ENCODE peak calls at places on chromosomes 6 and 20, in eight cellular contexts. U is A673, S is prostate gland, M is tibial artery, C is right lobe of liver, T is kidney, B is psoas muscle, V is GM23338. I is an unnamed sample.

GRCh38 chr6:41049955-41050354 is 3.0 kb upstream of the APOBEC2 start:
- DNase-seq in U (no peak), S (no peak), M (no peak), C (no peak), T (no peak), B (no peak), V (no peak), I (no peak)

GRCh38 chr6:19691465-19692167 is 145.6 kb upstream of the ID4 start:
- DNase-seq in U (peak; percentile 33), S (no peak), M (peak; percentile 24), C (no peak), T (peak; percentile 73), B (no peak), V (peak; percentile 88), I (peak; percentile 7)

GRCh38 chr6:18171861-18172260 is 16.6 kb downstream of the KDM1B start:
- DNase-seq in U (no peak), S (no peak), M (no peak), C (no peak), T (no peak), B (no peak), V (no peak), I (no peak)

GRCh38 chr6:48990746-48991145 is 472.3 kb downstream of the MMUT start:
- DNase-seq in U (no peak), S (no peak), M (no peak), C (no peak), T (peak; percentile 28), B (no peak), V (no peak), I (no peak)

GRCh38 chr6:163630575-163630974 is 216.1 kb downstream of the QKI start:
- DNase-seq in U (no peak), S (no peak), M (no peak), C (no peak), T (no peak), B (no peak), V (no peak), I (peak; percentile 5)

GRCh38 chr6:55652429-55652828 is 73.4 kb upstream of the HMGCLL1 start:
- DNase-seq in U (no peak), S (no peak), M (no peak), C (no peak), T (no peak), B (no peak), V (no peak), I (no peak)

GRCh38 chr20:47181056-47181862 is 175.2 kb downstream of the ZMYND8 start:
- DNase-seq in U (peak; percentile 65), S (peak; percentile 17), M (no peak), C (no peak), T (no peak), B (no peak), V (peak; percentile 83), I (peak; percentile 85)

GRCh38 chr6:131258816-131259476 is 123.7 kb downstream of the AKAP7 start:
- DNase-seq in U (no peak), S (no peak), M (no peak), C (no peak), T (peak; percentile 63), B (no peak), V (no peak), I (peak; percentile 42)

GRCh38 chr6:98576811-98577210 is 257.6 kb upstream of the POU3F2 start:
- DNase-seq in U (no peak), S (no peak), M (no peak), C (no peak), T (no peak), B (no peak), V (no peak), I (no peak)

GRCh38 chr20:3316131-3316530 is 77.1 kb upstream of the SLC4A11 start:
- DNase-seq in U (no peak), S (no peak), M (peak; percentile 52), C (no peak), T (no peak), B (no peak), V (no peak), I (no peak)

GRCh38 chr6:128209771-128210170 is 308.9 kb upstream of the THEMIS start:
- DNase-seq in U (no peak), S (no peak), M (no peak), C (no peak), T (no peak), B (no peak), V (no peak), I (peak; percentile 87)

GRCh38 chr6:43074847-43075741 is 1.0 kb upstream of the PTK7 start:
- DNase-seq in U (peak; percentile 54), S (no peak), M (no peak), C (no peak), T (peak; percentile 82), B (no peak), V (peak; percentile 45), I (peak; percentile 96)

GRCh38 chr6:43075791-43076092 is 372 bp upstream of the PTK7 start:
- DNase-seq in U (no peak), S (no peak), M (no peak), C (no peak), T (no peak), B (no peak), V (no peak), I (no peak)

DNA sequence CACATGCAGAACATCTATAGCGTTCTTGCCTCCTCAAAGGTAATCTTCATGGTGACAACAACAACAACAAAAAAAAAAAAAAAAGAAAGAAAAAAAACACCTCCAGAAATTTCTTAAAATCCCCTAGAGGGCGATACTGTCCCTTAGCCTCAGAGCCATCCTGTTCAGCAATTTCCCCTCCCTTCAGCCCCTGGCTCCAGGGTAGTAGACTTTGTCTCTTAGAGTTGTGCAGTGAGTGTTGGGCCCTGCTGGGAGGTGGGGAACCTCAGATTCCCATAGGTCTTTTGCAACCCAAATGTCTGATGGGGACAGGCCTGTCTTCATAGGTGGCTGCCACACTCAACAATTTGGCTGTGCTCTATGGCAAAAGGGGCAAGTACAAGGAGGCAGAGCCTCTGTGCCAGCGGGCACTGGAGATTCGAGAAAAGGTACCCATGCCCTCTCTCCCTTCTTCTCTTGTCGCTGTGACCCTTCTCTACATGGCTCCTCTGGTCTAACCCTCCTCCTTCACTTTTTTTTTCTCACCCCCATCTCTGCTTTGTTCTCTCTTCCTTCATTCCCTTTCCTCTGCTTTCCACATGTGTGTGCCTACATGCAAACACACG is 6.0 kb upstream of the PTK7 start:
- DNase-seq in U (peak; percentile 77), S (no peak), M (no peak), C (no peak), T (no peak), B (no peak), V (peak; percentile 90), I (peak; percentile 89)
- TF ChIP-seq CTCF in U (peak; percentile 75), S (peak; percentile 29), M (no peak), C (no peak), T (peak; percentile 20), B (peak; percentile 11), V (peak; percentile 76), I (peak; percentile 80)

DNA sequence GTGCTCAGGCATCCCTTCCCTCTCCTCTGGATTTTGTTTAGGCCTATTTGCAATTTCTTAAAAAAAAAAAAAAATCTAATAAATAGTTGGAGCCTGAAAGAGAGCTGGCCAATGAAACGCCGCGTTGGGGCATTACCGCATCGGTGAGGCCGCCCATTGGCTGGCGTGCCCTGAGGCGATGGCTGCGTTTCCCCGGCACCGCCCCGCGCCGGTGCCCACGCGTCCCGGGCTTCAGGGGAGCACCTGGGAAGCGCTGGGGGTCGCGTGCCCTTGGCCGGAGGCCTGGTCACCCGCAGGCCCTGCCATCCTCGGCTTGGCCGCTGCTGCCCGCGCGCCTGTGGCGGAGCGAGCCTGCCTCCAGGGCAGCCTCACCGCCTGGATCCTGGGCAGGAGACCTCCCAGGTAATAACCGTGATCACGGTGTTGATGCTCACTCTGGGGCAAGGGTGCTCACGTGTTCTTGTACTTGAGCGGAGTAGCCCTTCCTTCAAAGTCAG is 155.4 kb downstream of the NRN1 start:
- DNase-seq in U (peak; percentile 59), S (peak; percentile 26), M (no peak), C (no peak), T (peak; percentile 80), B (peak; percentile 41), V (peak; percentile 91), I (peak; percentile 30)
- H3K4me3 ChIP-seq in U (peak overlapping the region; percentile 25), S (peak overlapping the region; percentile 30), M (peak overlapping the region; percentile 22), C (no peak overlapping the region), T (peak overlapping the region; percentile 23), B (peak overlapping the region; percentile 57), V (peak overlapping the region; percentile 42), I (peak overlapping the region; percentile 42)

GRCh38 chr6:143962644-143962929 is 45.5 kb downstream of the PLAGL1 start:
- DNase-seq in U (peak; percentile 40), S (no peak), M (no peak), C (no peak), T (no peak), B (peak; percentile 12), V (peak; percentile 86), I (peak; percentile 64)
- TF ChIP-seq CTCF in U (no peak), S (no peak), M (no peak), C (no peak), T (no peak), B (peak; percentile 20), V (peak; percentile 33), I (peak; percentile 55)

GRCh38 chr6:28809947-28810654 is 113.7 kb downstream of the TRIM27 start:
- DNase-seq in U (peak; percentile 68), S (no peak), M (no peak), C (no peak), T (no peak), B (no peak), V (peak; percentile 75), I (peak; percentile 15)
- H3K4me3 ChIP-seq in U (peak overlapping the region; percentile 55), S (no peak overlapping the region), M (no peak overlapping the region), C (no peak overlapping the region), T (no peak overlapping the region), B (no peak overlapping the region), V (peak overlapping the region; percentile 52), I (peak overlapping the region; percentile 35)

I was measured in choroid plexus epithelial cell.